ENCODE peak calls at places on chromosome 19, in eight cellular contexts. J is H54; V is DMS53; W is non-pigmented ciliary epithelial cell; Y is germinal center; D is stimulated activated CD4-positive, alpha-beta T cell treated with anti-CD3 and anti-CD28 coated beads, Interleukin-4, amount 100 ng/mL, for 48 hours; S is NCI-H1092; O is choroid plexus epithelial cell. G is an unnamed sample.

GRCh38 chr19:42214810-42215209 is 2.7 kb downstream of the DEDD2 start:
- DNase-seq in Y (no peak), S (no peak), O (no peak), V (no peak), W (no peak), D (no peak), J (no peak), G (no peak)

GRCh38 chr19:55508120-55508519 is 19.9 kb downstream of the SSC5D start:
- DNase-seq in J (no peak), S (no peak), W (no peak), O (no peak), V (no peak), Y (no peak), D (no peak), G (no peak)

GRCh38 chr19:15666883-15667282 is 6.0 kb upstream of the CYP4F12 start:
- DNase-seq in O (no peak), D (no peak), J (no peak), Y (no peak), W (no peak), V (no peak), S (no peak), G (no peak)

GRCh38 chr19:48325265-48325910 is at the start of gene EMP3:
- DNase-seq in V (peak), Y (peak), J (peak), S (no peak), D (peak), O (peak), W (peak), G (no peak)

GRCh38 chr19:10289836-10290438 is at the start of gene ICAM5:
- DNase-seq in J (peak), D (no peak), Y (peak), W (no peak), S (no peak), O (peak), V (peak), G (peak)

GRCh38 chr19:42279902-42280760 is 11.1 kb downstream of the CIC start:
- DNase-seq in D (peak), V (peak), J (peak), O (peak), W (no peak), Y (peak), S (peak), G (peak)

GRCh38 chr19:15913384-15913783 is 15.5 kb upstream of the CYP4F2 start:
- DNase-seq in Y (no peak), J (no peak), D (no peak), V (no peak), W (no peak), S (no peak), O (no peak), G (no peak)

GRCh38 chr19:5131866-5132561 is 163.1 kb downstream of the KDM4B start:
- DNase-seq in S (no peak), W (no peak), Y (peak), V (peak), D (no peak), O (no peak), J (no peak), G (no peak)

GRCh38 chr19:4405977-4406376 is 3.5 kb downstream of the CHAF1A start:
- DNase-seq in D (no peak), V (no peak), Y (no peak), O (no peak), S (no peak), J (no peak), W (no peak), G (no peak)

GRCh38 chr19:40461669-40462221 is 3.8 kb downstream of the BLVRB start:
- DNase-seq in J (no peak), O (no peak), W (no peak), V (no peak), S (no peak), D (no peak), Y (no peak), G (no peak)

GRCh38 chr19:47231215-47232054 is 436 bp upstream of the BBC3 start:
- DNase-seq in J (no peak), S (no peak), Y (peak), D (peak), W (peak), O (peak), V (peak), G (peak)

GRCh38 chr19:15195381-15195964 is 5.3 kb downstream of the NOTCH3 start:
- DNase-seq in D (no peak), Y (no peak), S (no peak), O (peak), W (no peak), V (peak), J (peak), G (no peak)

GRCh38 chr19:41877490-41877876 is 404 bp downstream of the CD79A start:
- DNase-seq in S (no peak), J (no peak), V (no peak), W (no peak), D (no peak), O (no peak), Y (peak), G (no peak)

GRCh38 chr19:53879145-53880037 is 2.6 kb upstream of the PRKCG start:
- DNase-seq in W (no peak), Y (peak), S (peak), D (peak), O (peak), J (peak), V (peak), G (peak)

GRCh38 chr19:7470540-7471305 is 18.1 kb downstream of the PEX11G start:
- DNase-seq in Y (no peak), D (no peak), J (no peak), V (no peak), O (no peak), W (no peak), S (no peak), G (no peak)

GRCh38 chr19:45059258-45059965 is 16.9 kb downstream of the ZNF296 start:
- DNase-seq in S (peak), Y (peak), W (peak), O (peak), V (peak), J (peak), D (peak), G (peak)

GRCh38 chr19:19460761-19461265 is 54.5 kb downstream of the TSSK6 start:
- DNase-seq in J (no peak), Y (no peak), O (no peak), S (no peak), D (peak), W (no peak), V (no peak), G (peak)

GRCh38 chr19:29896790-29897189 is 45.2 kb upstream of the URI1 start:
- DNase-seq in O (no peak), V (no peak), Y (no peak), J (no peak), S (no peak), W (no peak), D (no peak), G (no peak)

GRCh38 chr19:2113436-2114211 is 16.9 kb downstream of the IZUMO4 start:
- DNase-seq in Y (no peak), D (no peak), S (no peak), W (no peak), V (no peak), O (peak), J (peak), G (no peak)

GRCh38 chr19:38120471-38121030 is 103.5 kb downstream of the DPF1 start:
- DNase-seq in W (no peak), Y (no peak), S (no peak), D (no peak), O (no peak), J (no peak), V (no peak), G (no peak)

GRCh38 chr19:7582446-7582845 is 13.2 kb upstream of the CAMSAP3 start:
- DNase-seq in D (no peak), J (no peak), Y (no peak), S (no peak), O (no peak), W (no peak), V (no peak), G (no peak)

GRCh38 chr19:11480081-11480926 is 542 bp downstream of the ELAVL3 start:
- DNase-seq in J (no peak), Y (no peak), O (no peak), S (peak), D (no peak), V (peak), W (no peak), G (peak)

GRCh38 chr19:57267294-57267693 is 13.0 kb upstream of the ZNF460 start:
- DNase-seq in O (no peak), S (no peak), Y (peak), W (no peak), J (no peak), D (no peak), V (no peak), G (no peak)

GRCh38 chr19:16470911-16471811 is 609 bp downstream of the EPS15L1 start:
- DNase-seq in S (no peak), D (peak), V (peak), Y (peak), J (no peak), O (peak), W (no peak), G (peak)

GRCh38 chr19:36916991-36917390 is 859 bp downstream of the ZNF568 start:
- DNase-seq in Y (no peak), D (no peak), S (no peak), W (peak), J (no peak), O (peak), V (peak), G (peak)

GRCh38 chr19:15631817-15632216 is 8.9 kb upstream of the CYP4F3 start:
- DNase-seq in J (no peak), O (peak), D (no peak), S (no peak), Y (peak), W (no peak), V (no peak), G (no peak)

GRCh38 chr19:10105241-10106099 is 692 bp upstream of the PPAN start:
- DNase-seq in W (no peak), J (no peak), S (no peak), V (no peak), Y (peak), O (no peak), D (peak), G (no peak)